ENCODE peak calls at places on chromosome 13, in five cellular contexts. One of them, this sample, is unnamed. For H4K20me1 and H3K4me1, the result is how much of the 10 kb centered on the place peaks cover.

GRCh38 chr13:112160558-112160957 is 93.6 kb downstream of the SOX1 start:
- DNase-seq in DND-41: no peak
- DNase-seq in PC-3: no peak
- DNase-seq in GM23248: no peak
- DNase-seq in fibroblast of lung: no peak
- DNase-seq in this sample: no peak

GRCh38 chr13:104408733-104409132 is 1342.5 kb upstream of the SLC10A2 start:
- DNase-seq in DND-41: no peak
- DNase-seq in PC-3: peak
- DNase-seq in GM23248: no peak
- DNase-seq in fibroblast of lung: peak
- DNase-seq in this sample: peak

GRCh38 chr13:88648598-88649373 is 977.6 kb downstream of the SLITRK5 start:
- DNase-seq in DND-41: no peak
- DNase-seq in PC-3: no peak
- DNase-seq in GM23248: no peak
- DNase-seq in fibroblast of lung: no peak
- DNase-seq in this sample: no peak

GRCh38 chr13:24161010-24161775 is 673 bp downstream of the SPATA13 start:
- DNase-seq in DND-41: peak
- DNase-seq in PC-3: peak
- DNase-seq in GM23248: peak
- DNase-seq in fibroblast of lung: peak
- DNase-seq in this sample: no peak

GRCh38 chr13:44815507-44816074 is 173.7 kb downstream of the NUFIP1 start:
- DNase-seq in DND-41: no peak
- DNase-seq in PC-3: peak
- DNase-seq in GM23248: peak
- DNase-seq in fibroblast of lung: peak
- DNase-seq in this sample: peak

GRCh38 chr13:75139291-75139690 is 342.7 kb downstream of the TBC1D4 start:
- DNase-seq in DND-41: no peak
- DNase-seq in PC-3: peak
- DNase-seq in GM23248: peak
- DNase-seq in fibroblast of lung: peak
- DNase-seq in this sample: no peak

GRCh38 chr13:44576396-44577235 is 486 bp upstream of the TSC22D1 start:
- DNase-seq in DND-41: peak
- DNase-seq in PC-3: no peak
- DNase-seq in GM23248: peak
- DNase-seq in fibroblast of lung: no peak
- DNase-seq in this sample: no peak

GRCh38 chr13:44432595-44432994 is 59.0 kb downstream of the SERP2 start:
- DNase-seq in DND-41: no peak
- DNase-seq in PC-3: no peak
- DNase-seq in GM23248: no peak
- DNase-seq in fibroblast of lung: peak
- DNase-seq in this sample: peak

GRCh38 chr13:99028890-99029289 is 51.0 kb upstream of the DOCK9 start:
- DNase-seq in DND-41: peak
- DNase-seq in PC-3: no peak
- DNase-seq in GM23248: no peak
- DNase-seq in fibroblast of lung: no peak
- DNase-seq in this sample: no peak

GRCh38 chr13:79681069-79681468 is 200.1 kb downstream of the NDFIP2 start:
- DNase-seq in DND-41: no peak
- DNase-seq in PC-3: peak
- DNase-seq in GM23248: no peak
- DNase-seq in fibroblast of lung: no peak
- DNase-seq in this sample: peak

GRCh38 chr13:31045621-31046081 is 113.2 kb downstream of the TEX26 start:
- DNase-seq in DND-41: peak
- DNase-seq in PC-3: peak
- DNase-seq in GM23248: peak
- DNase-seq in fibroblast of lung: peak
- DNase-seq in this sample: peak

GRCh38 chr13:79779061-79779460 is 298.1 kb downstream of the NDFIP2 start:
- DNase-seq in DND-41: no peak
- DNase-seq in PC-3: no peak
- DNase-seq in GM23248: no peak
- DNase-seq in fibroblast of lung: no peak
- DNase-seq in this sample: no peak

GRCh38 chr13:45143346-45143751 is 23.0 kb downstream of the GTF2F2 start:
- DNase-seq in DND-41: no peak
- DNase-seq in PC-3: peak
- DNase-seq in GM23248: no peak
- DNase-seq in fibroblast of lung: peak
- DNase-seq in this sample: peak

GRCh38 chr13:21297452-21297851 is 121.0 kb downstream of the MRPL57 start:
- DNase-seq in DND-41: no peak
- DNase-seq in PC-3: no peak
- DNase-seq in GM23248: peak
- DNase-seq in fibroblast of lung: peak
- DNase-seq in this sample: no peak

GRCh38 chr13:99086869-99087129 is 108.9 kb upstream of the DOCK9 start:
- DNase-seq in DND-41: peak
- DNase-seq in PC-3: no peak
- DNase-seq in GM23248: no peak
- DNase-seq in fibroblast of lung: peak
- DNase-seq in this sample: peak

GRCh38 chr13:37889102-37889501 is 19.5 kb upstream of the TRPC4 start:
- DNase-seq in DND-41: no peak
- DNase-seq in PC-3: no peak
- DNase-seq in GM23248: peak
- DNase-seq in fibroblast of lung: peak
- DNase-seq in this sample: peak

GRCh38 chr13:107231941-107232340 is 664.0 kb upstream of the ARGLU1 start:
- DNase-seq in DND-41: no peak
- DNase-seq in PC-3: no peak
- DNase-seq in GM23248: no peak
- DNase-seq in fibroblast of lung: no peak
- DNase-seq in this sample: no peak

GRCh38 chr13:49238621-49239020 is 9.1 kb upstream of the CDADC1 start:
- DNase-seq in DND-41: no peak
- DNase-seq in PC-3: peak
- DNase-seq in GM23248: no peak
- DNase-seq in fibroblast of lung: no peak
- DNase-seq in this sample: no peak

GRCh38 chr13:25232937-25233515 is 54.3 kb downstream of the MTMR6 start:
- DNase-seq in DND-41: no peak
- DNase-seq in PC-3: peak
- DNase-seq in GM23248: peak
- DNase-seq in fibroblast of lung: peak
- DNase-seq in this sample: peak

GRCh38 chr13:97317933-97318332 is 95.8 kb downstream of the MBNL2 start:
- DNase-seq in DND-41: no peak
- DNase-seq in PC-3: no peak
- DNase-seq in GM23248: no peak
- DNase-seq in fibroblast of lung: no peak
- DNase-seq in this sample: no peak
- H4K20me1 ChIP-seq in DND-41: under half
- H4K20me1 ChIP-seq in PC-3: under half
- H4K20me1 ChIP-seq in GM23248: under half
- H4K20me1 ChIP-seq in fibroblast of lung: under half
- H4K20me1 ChIP-seq in this sample: under half

GRCh38 chr13:47903836-47904235 is 97.2 kb downstream of the SUCLA2 start:
- DNase-seq in DND-41: no peak
- DNase-seq in PC-3: peak
- DNase-seq in GM23248: peak
- DNase-seq in fibroblast of lung: peak
- DNase-seq in this sample: peak
- H3K4me3 ChIP-seq in DND-41: no peak
- H3K4me3 ChIP-seq in PC-3: peak
- H3K4me3 ChIP-seq in GM23248: peak
- H3K4me3 ChIP-seq in fibroblast of lung: no peak
- H3K4me3 ChIP-seq in this sample: no peak

GRCh38 chr13:110340812-110341444 is 33.8 kb downstream of the COL4A2 start:
- DNase-seq in DND-41: no peak
- DNase-seq in PC-3: no peak
- DNase-seq in GM23248: peak
- DNase-seq in fibroblast of lung: peak
- DNase-seq in this sample: peak
- H3K4me1 ChIP-seq in DND-41: under half
- H3K4me1 ChIP-seq in PC-3: under half
- H3K4me1 ChIP-seq in GM23248: under half
- H3K4me1 ChIP-seq in fibroblast of lung: under half
- H3K4me1 ChIP-seq in this sample: half or more

GRCh38 chr13:40648841-40649240 is 17.6 kb downstream of the FOXO1 start:
- DNase-seq in DND-41: no peak
- DNase-seq in PC-3: no peak
- DNase-seq in GM23248: no peak
- DNase-seq in fibroblast of lung: no peak
- DNase-seq in this sample: no peak
- H4K20me1 ChIP-seq in DND-41: under half
- H4K20me1 ChIP-seq in PC-3: under half
- H4K20me1 ChIP-seq in GM23248: under half
- H4K20me1 ChIP-seq in fibroblast of lung: under half
- H4K20me1 ChIP-seq in this sample: under half

GRCh38 chr13:36094478-36094877 is 36.7 kb downstream of the DCLK1 start:
- DNase-seq in DND-41: no peak
- DNase-seq in PC-3: no peak
- DNase-seq in GM23248: no peak
- DNase-seq in fibroblast of lung: no peak
- DNase-seq in this sample: no peak
- H3K4me3 ChIP-seq in DND-41: no peak
- H3K4me3 ChIP-seq in PC-3: no peak
- H3K4me3 ChIP-seq in GM23248: no peak
- H3K4me3 ChIP-seq in fibroblast of lung: no peak
- H3K4me3 ChIP-seq in this sample: no peak

GRCh38 chr13:33182729-33183128 is 102.8 kb downstream of the STARD13 start:
- DNase-seq in DND-41: no peak
- DNase-seq in PC-3: no peak
- DNase-seq in GM23248: no peak
- DNase-seq in fibroblast of lung: no peak
- DNase-seq in this sample: no peak

GRCh38 chr13:33184530-33184929 is 101.0 kb downstream of the STARD13 start:
- DNase-seq in DND-41: no peak
- DNase-seq in PC-3: no peak
- DNase-seq in GM23248: no peak
- DNase-seq in fibroblast of lung: no peak
- DNase-seq in this sample: no peak

GRCh38 chr13:33185853-33186252 is 99.7 kb downstream of the STARD13 start:
- DNase-seq in DND-41: no peak
- DNase-seq in PC-3: no peak
- DNase-seq in GM23248: no peak
- DNase-seq in fibroblast of lung: peak
- DNase-seq in this sample: no peak

GRCh38 chr13:33184131-33184485 is 101.4 kb downstream of the STARD13 start:
- DNase-seq in DND-41: no peak
- DNase-seq in PC-3: no peak
- DNase-seq in GM23248: no peak
- DNase-seq in fibroblast of lung: no peak
- DNase-seq in this sample: no peak

DNA sequence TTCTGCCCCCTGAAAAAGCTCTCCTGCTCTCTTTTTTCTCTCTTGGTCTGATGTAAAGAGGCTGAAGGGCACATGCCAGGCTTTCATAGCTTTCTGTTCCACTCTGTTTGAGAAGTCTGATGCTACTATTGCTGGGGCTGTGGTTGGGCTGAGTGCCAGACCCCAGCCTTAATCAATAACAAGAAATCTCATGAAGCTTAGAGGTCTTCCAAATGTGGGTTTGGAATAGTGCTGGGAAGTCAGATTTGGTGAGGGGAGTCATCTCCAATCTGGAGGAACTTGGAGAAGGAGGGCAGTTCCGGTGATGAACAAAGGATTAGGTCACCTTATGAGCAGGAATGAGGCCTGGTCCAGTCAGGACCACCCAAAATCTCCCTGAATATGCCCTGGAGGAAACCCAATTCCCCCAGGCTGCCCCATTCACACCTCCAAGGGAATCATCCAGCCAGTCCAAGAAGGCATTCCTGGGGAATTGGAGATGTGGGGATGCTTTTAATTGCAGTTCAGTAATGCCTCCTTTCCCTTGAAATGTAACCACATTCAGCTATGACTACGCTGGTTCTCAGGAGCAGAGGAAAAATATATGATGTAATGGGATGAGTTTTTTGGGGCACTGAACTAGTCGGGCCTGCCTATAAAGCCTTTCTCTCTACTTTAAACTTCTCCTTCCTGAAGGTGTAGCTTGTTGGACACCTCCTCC is 102.0 kb downstream of the STARD13 start:
- DNase-seq in DND-41: no peak
- DNase-seq in PC-3: no peak
- DNase-seq in GM23248: peak
- DNase-seq in fibroblast of lung: peak
- DNase-seq in this sample: no peak
- H3K4me1 ChIP-seq in DND-41: under half
- H3K4me1 ChIP-seq in PC-3: under half
- H3K4me1 ChIP-seq in GM23248: under half
- H3K4me1 ChIP-seq in fibroblast of lung: under half
- H3K4me1 ChIP-seq in this sample: under half

DNA sequence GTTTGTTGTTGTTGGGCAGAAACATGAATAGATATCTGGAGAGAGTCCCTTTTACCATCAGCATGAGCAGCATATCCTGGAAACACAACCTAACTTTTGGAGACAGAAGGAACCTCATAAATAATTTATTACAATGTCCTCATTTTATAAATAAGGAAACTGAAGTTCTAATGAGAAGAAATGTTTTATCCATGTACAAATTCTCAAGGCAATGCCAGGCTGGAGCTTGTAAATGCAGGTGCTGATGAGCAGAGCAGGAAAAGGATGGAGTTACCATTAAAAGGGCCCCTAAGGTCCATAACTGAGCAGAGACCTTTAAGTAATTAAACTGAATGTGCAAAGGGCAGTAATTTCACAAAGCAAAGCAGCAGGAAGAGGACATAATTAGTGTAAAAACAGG is 17.3 kb downstream of the LCP1 start:
- DNase-seq in DND-41: no peak
- DNase-seq in PC-3: no peak
- DNase-seq in GM23248: no peak
- DNase-seq in fibroblast of lung: no peak
- DNase-seq in this sample: no peak
- H4K20me1 ChIP-seq in DND-41: half or more
- H4K20me1 ChIP-seq in PC-3: under half
- H4K20me1 ChIP-seq in GM23248: under half
- H4K20me1 ChIP-seq in fibroblast of lung: under half
- H4K20me1 ChIP-seq in this sample: under half